ENCODE peak calls at places on chromosomes 3 and 15, in four cellular contexts. K is IMR-90, J is ACHN, Y is mesothelial cell of epicardium. M is an unnamed sample.

GRCh38 chr15:48384616-48385015 is 53.4 kb downstream of the DUT start:
- DNase-seq in K (no peak), Y (no peak), J (no peak), M (no peak)

GRCh38 chr3:4688411-4688810 is 195.3 kb downstream of the ITPR1 start:
- DNase-seq in Y (no peak), J (no peak), K (no peak), M (peak)

GRCh38 chr15:80489030-80489594 is 84.9 kb downstream of the ARNT2 start:
- DNase-seq in Y (no peak), K (peak), J (no peak), M (peak)

GRCh38 chr3:194872669-194872977 is 186.9 kb downstream of the FAM43A start:
- DNase-seq in J (no peak), Y (no peak), K (peak), M (peak)

GRCh38 chr3:102225407-102226132 is 209.2 kb upstream of the ZPLD1 start:
- DNase-seq in J (peak), K (peak), Y (no peak), M (peak)

GRCh38 chr3:29757054-29757777 is 476.3 kb downstream of the RBMS3 start:
- DNase-seq in Y (no peak), K (peak), J (no peak), M (no peak)

GRCh38 chr3:69740103-69741021 is 1.1 kb downstream of the MITF start:
- DNase-seq in K (no peak), Y (peak), J (peak), M (no peak)

GRCh38 chr3:183185696-183186095 is 23.2 kb upstream of the LAMP3 start:
- DNase-seq in J (no peak), Y (no peak), K (peak), M (peak)

GRCh38 chr3:177610677-177611654 is 413.7 kb upstream of the TBL1XR1 start:
- DNase-seq in K (peak), Y (peak), J (no peak), M (no peak)

GRCh38 chr3:188059346-188059745 is 94.6 kb upstream of the LPP start:
- DNase-seq in Y (no peak), K (no peak), J (no peak), M (no peak)